ENCODE peak calls at places on chromosomes 16 and 17, in seven cellular contexts. J is CD4-positive, alpha-beta T cell; B is AG04450; M is adrenal gland; H is tibial artery; T is coronary artery; L is tibial nerve. N is an unnamed sample.

GRCh38 chr17:64032081-64032480 is 11.6 kb upstream of the ICAM2 start:
- DNase-seq in J (no peak), B (no peak), M (no peak), H (no peak), T (no peak), L (no peak), N (no peak)

GRCh38 chr17:19346351-19347255 is 15.9 kb downstream of the B9D1 start:
- DNase-seq in J (no peak), B (peak; percentile 48), M (peak; percentile 85), H (peak; percentile 96), T (peak; percentile 91), L (peak; percentile 80), N (no peak)

GRCh38 chr17:45247429-45248131 is 14.3 kb downstream of the SPATA32 start:
- DNase-seq in J (peak; percentile 98), B (peak; percentile 51), M (peak; percentile 96), H (peak; percentile 87), T (peak; percentile 85), L (peak; percentile 66), N (peak; percentile 46)

GRCh38 chr16:85583491-85584181 is 29.5 kb upstream of the GSE1 start:
- DNase-seq in J (no peak), B (peak; percentile 56), M (no peak), H (no peak), T (no peak), L (no peak), N (no peak)

GRCh38 chr17:17354560-17355357 is 51.6 kb downstream of the NT5M start:
- DNase-seq in J (peak; percentile 68), B (peak; percentile 26), M (peak; percentile 61), H (peak; percentile 75), T (peak; percentile 80), L (peak; percentile 76), N (peak; percentile 39)

GRCh38 chr17:82684207-82684903 is 14.1 kb downstream of the RAB40B start:
- DNase-seq in J (no peak), B (no peak), M (no peak), H (no peak), T (no peak), L (no peak), N (no peak)

GRCh38 chr16:50235581-50235980 is 30.8 kb upstream of the ADCY7 start:
- DNase-seq in J (no peak), B (no peak), M (no peak), H (no peak), T (no peak), L (no peak), N (no peak)

GRCh38 chr16:70611224-70611598 is 35.1 kb upstream of the IL34 start:
- DNase-seq in J (no peak), B (no peak), M (no peak), H (no peak), T (no peak), L (no peak), N (no peak)

GRCh38 chr16:84374160-84374489 is 5.8 kb downstream of the ATP2C2 start:
- DNase-seq in J (no peak), B (no peak), M (no peak), H (no peak), T (no peak), L (no peak), N (no peak)

GRCh38 chr17:47726796-47727703 is 6.0 kb upstream of the TBX21 start:
- DNase-seq in J (no peak), B (no peak), M (no peak), H (no peak), T (no peak), L (no peak), N (no peak)

GRCh38 chr16:7211781-7212180 is 120.9 kb upstream of the RBFOX1 start:
- DNase-seq in J (no peak), B (no peak), M (no peak), H (no peak), T (no peak), L (no peak), N (no peak)

GRCh38 chr16:15704545-15704987 is 54.5 kb downstream of the NDE1 start:
- DNase-seq in J (peak; percentile 69), B (peak; percentile 32), M (peak; percentile 72), H (peak; percentile 83), T (no peak), L (peak; percentile 93), N (peak; percentile 58)

GRCh38 chr16:84040823-84041391 is 1.7 kb downstream of the SLC38A8 start:
- DNase-seq in J (no peak), B (no peak), M (no peak), H (no peak), T (no peak), L (peak; percentile 23), N (no peak)

GRCh38 chr17:17931159-17931558 is 41.0 kb downstream of the TOM1L2 start:
- DNase-seq in J (no peak), B (no peak), M (no peak), H (no peak), T (no peak), L (no peak), N (no peak)

GRCh38 chr17:694239-694638 is 20.4 kb downstream of the VPS53 start:
- DNase-seq in J (no peak), B (peak; percentile 97), M (no peak), H (no peak), T (no peak), L (no peak), N (peak; percentile 91)

GRCh38 chr17:62616993-62617893 is 10.2 kb upstream of the MRC2 start:
- DNase-seq in J (no peak), B (no peak), M (no peak), H (no peak), T (no peak), L (no peak), N (no peak)

GRCh38 chr16:81638286-81638945 is 140.7 kb upstream of the PLCG2 start:
- DNase-seq in J (no peak), B (no peak), M (no peak), H (no peak), T (no peak), L (no peak), N (no peak)

DNA sequence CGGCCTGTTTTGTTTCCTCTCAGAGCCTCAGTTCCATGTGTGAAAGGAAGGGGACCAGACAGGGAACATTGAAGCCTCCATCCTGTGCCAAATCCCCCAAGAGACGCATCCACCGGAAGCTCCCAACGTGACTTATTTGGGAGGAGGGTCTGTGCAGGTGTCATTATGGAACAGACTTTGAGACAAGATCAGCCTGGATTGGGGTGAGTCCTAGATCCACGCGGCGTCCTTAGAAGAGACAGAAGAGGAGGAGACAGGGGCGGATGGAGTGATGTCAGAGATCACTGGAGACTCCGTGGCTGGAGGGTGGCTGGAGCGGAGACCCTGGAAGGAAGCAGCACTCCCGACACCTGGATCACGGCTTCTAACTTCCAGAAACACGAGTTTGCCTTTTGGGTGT is 80.0 kb downstream of the KLHDC4 start:
- DNase-seq in J (no peak), B (no peak), M (no peak), H (no peak), T (no peak), L (no peak), N (no peak)
- H3K27ac ChIP-seq in J (no peak overlapping the region), B (no peak overlapping the region), M (no peak overlapping the region), H (no peak overlapping the region), T (no peak overlapping the region), L (no peak overlapping the region), N (no peak overlapping the region)

GRCh38 chr16:638836-639235 is 2.7 kb upstream of the METTL26 start:
- DNase-seq in J (no peak), B (no peak), M (no peak), H (no peak), T (no peak), L (no peak), N (no peak)

GRCh38 chr16:640614-641013 is 1.0 kb upstream of the MCRIP2 start:
- DNase-seq in J (no peak), B (no peak), M (no peak), H (no peak), T (no peak), L (no peak), N (no peak)

GRCh38 chr16:643050-643368 is 1.4 kb downstream of the MCRIP2 start:
- DNase-seq in J (no peak), B (no peak), M (no peak), H (no peak), T (no peak), L (no peak), N (no peak)

GRCh38 chr16:642189-643049 is 791 bp downstream of the MCRIP2 start:
- DNase-seq in J (no peak), B (no peak), M (peak; percentile 85), H (no peak), T (no peak), L (no peak), N (no peak)

DNA sequence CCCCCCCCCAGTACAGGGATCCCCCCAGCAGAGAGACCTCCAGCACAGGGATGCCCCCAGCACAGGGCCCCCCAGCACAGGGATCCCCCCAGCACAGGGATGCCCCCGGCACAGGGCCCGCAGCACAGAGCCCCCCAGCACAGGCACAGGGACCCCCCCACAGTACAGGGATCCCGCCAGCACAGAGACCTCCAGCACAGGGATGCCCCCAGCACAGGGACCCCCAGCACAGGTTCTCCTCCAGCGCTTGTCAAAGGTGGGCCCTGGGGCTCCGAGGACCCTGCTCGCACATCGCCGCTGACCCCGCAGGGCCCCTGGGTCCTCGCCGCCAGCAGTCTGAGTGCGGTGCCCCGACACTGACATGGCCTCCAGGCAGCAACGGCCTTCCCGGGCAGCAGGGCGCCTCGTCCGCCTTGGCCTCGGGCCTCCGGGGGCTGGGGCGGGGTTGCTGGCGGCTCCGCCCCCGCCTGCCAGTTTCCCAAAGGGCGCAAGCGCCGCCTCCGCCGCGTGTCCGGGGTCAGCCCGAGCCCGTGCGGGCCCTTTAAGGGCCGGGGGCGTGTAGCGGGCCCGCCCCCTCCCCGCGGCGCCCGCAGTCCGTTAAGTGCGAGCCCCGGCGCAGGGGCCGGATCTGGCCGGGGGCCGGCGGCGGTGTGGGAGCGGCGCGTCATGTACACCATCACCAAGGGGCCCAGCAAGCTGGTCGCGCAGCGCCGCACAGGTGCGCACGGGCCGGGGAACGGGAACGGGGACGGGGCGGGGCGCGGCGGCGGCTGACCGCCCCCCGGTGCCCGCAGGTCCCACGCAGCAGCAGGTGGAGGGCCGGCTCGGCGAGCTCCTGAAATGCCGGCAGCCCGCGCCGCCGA is at the start of gene MCRIP2:
- DNase-seq in J (peak; percentile 49), B (peak; percentile 41), M (peak; percentile 94), H (peak; percentile 91), T (peak; percentile 88), L (peak; percentile 59), N (no peak)
- H3K27ac ChIP-seq in J (no peak within 1 kb of the TSS), B (no peak within 1 kb of the TSS), M (peak within 1 kb of the TSS; percentile 93), H (peak within 1 kb of the TSS; percentile 75), T (peak within 1 kb of the TSS; percentile 93), L (peak within 1 kb of the TSS; percentile 86), N (peak within 1 kb of the TSS; percentile 91)

DNA sequence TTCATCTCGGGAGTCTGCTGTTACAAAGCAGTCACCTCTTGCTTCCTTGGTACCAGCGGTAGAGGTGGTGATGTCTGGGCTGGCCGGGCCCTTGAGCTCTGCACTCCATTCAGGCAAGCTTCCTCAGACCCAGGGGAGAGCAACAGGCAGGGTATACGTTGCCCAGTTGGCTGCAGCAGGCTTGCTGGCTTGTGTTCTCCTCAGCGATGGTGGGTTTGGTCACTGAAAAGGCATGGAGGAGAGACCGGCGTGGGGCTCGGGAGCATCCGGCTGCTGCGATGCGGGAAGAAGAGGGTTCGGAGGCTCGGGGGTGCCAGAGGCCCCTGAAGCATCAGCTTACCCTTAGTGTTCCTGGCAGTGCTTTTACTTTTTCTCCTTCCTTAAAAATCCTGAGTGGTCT is 25.8 kb downstream of the SAP30BP start:
- DNase-seq in J (no peak), B (no peak), M (no peak), H (no peak), T (no peak), L (no peak), N (no peak)
- H3K27ac ChIP-seq in J (no peak overlapping the region), B (no peak overlapping the region), M (peak overlapping the region; percentile 68), H (peak overlapping the region; percentile 89), T (peak overlapping the region; percentile 92), L (peak overlapping the region; percentile 75), N (peak overlapping the region; percentile 81)

GRCh38 chr17:4591529-4591928 is 7.2 kb downstream of the SMTNL2 start:
- DNase-seq in J (no peak), B (no peak), M (no peak), H (no peak), T (no peak), L (no peak), N (no peak)
- H3K27ac ChIP-seq in J (no peak overlapping the region), B (no peak overlapping the region), M (no peak overlapping the region), H (no peak overlapping the region), T (no peak overlapping the region), L (no peak overlapping the region), N (no peak overlapping the region)